ENCODE peak calls at places on chromosomes 16 and 17, in seven cellular contexts. M is A549, T is mammary epithelial cell, A is OCI-LY7, K is fibroblast of lung, S is HCT116, F is GM23338. H is an unnamed sample.

GRCh38 chr17:65572581-65573282 is 11.3 kb upstream of the AXIN2 start:
- DNase-seq in T (no peak), M (no peak), S (no peak), A (no peak), K (no peak), F (peak; percentile 98), H (no peak)

GRCh38 chr16:11679250-11679649 is 11.0 kb downstream of the SNN start:
- DNase-seq in K (no peak), T (no peak), M (no peak), S (no peak), F (no peak), A (no peak), H (no peak)

GRCh38 chr17:76710863-76711611 is at the start of gene MXRA7:
- DNase-seq in S (no peak), M (peak; percentile 78), A (peak; percentile 60), T (peak; percentile 66), F (peak; percentile 80), K (peak; percentile 67), H (peak; percentile 89)

GRCh38 chr16:11390573-11391495 is 45.6 kb downstream of the RMI2 start:
- DNase-seq in S (no peak), K (no peak), A (no peak), M (no peak), T (no peak), F (no peak), H (peak; percentile 23)

GRCh38 chr17:1720856-1721386 is 3.6 kb upstream of the WDR81 start:
- DNase-seq in S (peak; percentile 61), F (peak; percentile 77), K (peak; percentile 41), A (peak; percentile 77), T (peak; percentile 48), M (peak; percentile 56), H (peak; percentile 73)

GRCh38 chr16:67939507-67940435 is 3.1 kb upstream of the PSMB10 start:
- DNase-seq in M (no peak), K (no peak), A (peak; percentile 28), S (no peak), T (no peak), F (no peak), H (no peak)

GRCh38 chr17:7107012-7107754 is 7.4 kb downstream of the ASGR2 start:
- DNase-seq in M (no peak), A (no peak), S (no peak), K (no peak), F (no peak), T (no peak), H (no peak)

GRCh38 chr17:40020146-40020545 is 4.9 kb downstream of the CSF3 start:
- DNase-seq in M (no peak), F (no peak), K (no peak), A (no peak), S (no peak), T (no peak), H (no peak)

GRCh38 chr17:49546546-49547535 is 28.8 kb upstream of the NXPH3 start:
- DNase-seq in A (no peak), T (no peak), M (no peak), K (no peak), S (no peak), F (no peak), H (peak; percentile 3)

GRCh38 chr16:88922826-88923410 is 54.1 kb downstream of the CBFA2T3 start:
- DNase-seq in T (no peak), M (no peak), F (no peak), S (no peak), A (no peak), K (no peak), H (no peak)

GRCh38 chr17:44353656-44354331 is 8.7 kb downstream of the GRN start:
- DNase-seq in S (no peak), M (no peak), K (no peak), T (no peak), A (no peak), F (peak; percentile 64), H (peak; percentile 73)

GRCh38 chr17:13162361-13162760 is 144.5 kb upstream of the ELAC2 start:
- DNase-seq in M (no peak), F (no peak), A (no peak), S (no peak), T (no peak), K (no peak), H (no peak)

GRCh38 chr17:6497496-6498221 is 53.4 kb downstream of the PIMREG start:
- DNase-seq in S (no peak), A (no peak), F (peak; percentile 40), M (no peak), K (no peak), T (no peak), H (no peak)

GRCh38 chr17:38543403-38544174 is 62.2 kb downstream of the SRCIN1 start:
- DNase-seq in A (no peak), K (no peak), S (no peak), T (no peak), F (no peak), M (no peak), H (no peak)

GRCh38 chr17:74746922-74747321 is 1.5 kb upstream of the NHERF1 start:
- DNase-seq in F (no peak), A (no peak), M (no peak), S (no peak), K (no peak), T (no peak), H (peak; percentile 63)

GRCh38 chr17:17150450-17150804 is 55.7 kb downstream of the PLD6 start:
- DNase-seq in A (no peak), K (no peak), T (no peak), F (no peak), S (no peak), M (no peak), H (no peak)

GRCh38 chr17:17420035-17420434 is 56.8 kb upstream of the MED9 start:
- DNase-seq in F (no peak), T (no peak), K (no peak), A (no peak), M (no peak), S (no peak), H (no peak)

GRCh38 chr16:55000595-55000994 is 69.9 kb downstream of the IRX5 start:
- DNase-seq in S (no peak), K (peak; percentile 52), F (no peak), M (no peak), A (no peak), T (peak; percentile 16), H (peak; percentile 28)

GRCh38 chr17:2362881-2363280 is 25.6 kb downstream of the SGSM2 start:
- DNase-seq in T (no peak), M (no peak), S (no peak), F (no peak), K (no peak), A (no peak), H (no peak)

GRCh38 chr17:72385482-72385881 is 264.7 kb downstream of the SOX9 start:
- DNase-seq in M (no peak), K (no peak), A (no peak), F (no peak), S (no peak), T (no peak), H (no peak)

GRCh38 chr17:46817151-46817900 is 1.2 kb downstream of the WNT3 start:
- DNase-seq in A (no peak), K (no peak), T (no peak), M (no peak), S (no peak), F (peak; percentile 44), H (no peak)

GRCh38 chr16:61721561-61721960 is 314.7 kb downstream of the CDH8 start:
- DNase-seq in F (no peak), K (no peak), A (no peak), S (no peak), M (no peak), T (no peak), H (no peak)

GRCh38 chr17:50989149-50989548 is 123.0 kb upstream of the TOB1 start:
- DNase-seq in A (no peak), K (no peak), F (no peak), M (no peak), T (no peak), S (no peak), H (no peak)

GRCh38 chr17:29610395-29610794 is 12.3 kb downstream of the CORO6 start:
- DNase-seq in M (no peak), A (no peak), T (no peak), K (no peak), S (no peak), F (no peak), H (no peak)

GRCh38 chr17:71496552-71496951 is 624.3 kb upstream of the SOX9 start:
- DNase-seq in F (no peak), M (no peak), A (no peak), S (no peak), T (no peak), K (peak; percentile 62), H (no peak)

DNA sequence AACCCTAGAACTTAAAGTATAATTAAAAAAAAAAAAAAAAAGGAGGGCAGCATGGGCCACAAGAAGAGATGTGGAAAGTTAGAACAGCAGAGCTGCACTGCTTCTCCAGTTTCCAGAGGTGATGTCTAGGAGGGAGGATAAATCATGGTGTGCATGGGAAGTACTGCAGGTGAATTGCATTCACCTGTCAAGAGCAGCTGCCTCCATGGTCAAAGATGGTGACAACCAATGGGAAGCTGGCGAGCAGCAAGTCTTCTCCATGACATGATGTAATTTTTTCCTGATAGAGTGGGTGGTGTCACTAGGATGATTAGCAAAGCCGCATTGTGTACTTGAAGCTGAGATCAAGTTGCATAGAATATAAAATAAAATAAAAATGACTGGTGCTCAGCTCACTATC is 95.6 kb upstream of the HS3ST4 start:
- DNase-seq in S (no peak), T (no peak), M (no peak), A (no peak), F (no peak), K (no peak), H (no peak)
- H3K4me2 ChIP-seq in S (no peak overlapping the region), T (no peak overlapping the region), M (no peak overlapping the region), A (no peak overlapping the region), F (no peak overlapping the region), K (no peak overlapping the region), H (no peak overlapping the region)

GRCh38 chr17:59372138-59372751 is 40.8 kb downstream of the YPEL2 start:
- DNase-seq in K (peak; percentile 84), A (peak; percentile 71), T (no peak), S (no peak), F (no peak), M (no peak), H (peak; percentile 50)
- H3K4me2 ChIP-seq in K (peak overlapping the region; percentile 25), A (peak overlapping the region; percentile 71), T (no peak overlapping the region), S (peak overlapping the region; percentile 18), F (no peak overlapping the region), M (peak overlapping the region; percentile 7), H (peak overlapping the region; percentile 35)

GRCh38 chr17:8149419-8150193 is 2.6 kb downstream of the PER1 start:
- DNase-seq in M (no peak), S (no peak), T (no peak), A (no peak), K (no peak), F (no peak), H (no peak)
- H3K4me2 ChIP-seq in M (no peak overlapping the region), S (no peak overlapping the region), T (no peak overlapping the region), A (no peak overlapping the region), K (no peak overlapping the region), F (no peak overlapping the region), H (no peak overlapping the region)

GRCh38 chr17:670286-670685 is 44.4 kb downstream of the VPS53 start:
- DNase-seq in S (no peak), K (no peak), M (no peak), T (no peak), F (no peak), A (no peak), H (no peak)

GRCh38 chr17:671076-671762 is 43.4 kb downstream of the VPS53 start:
- DNase-seq in M (no peak), S (no peak), K (no peak), F (no peak), A (no peak), T (no peak), H (no peak)

GRCh38 chr17:676060-676745 is 38.4 kb downstream of the VPS53 start:
- DNase-seq in K (peak; percentile 85), A (no peak), F (no peak), M (no peak), S (no peak), T (no peak), H (no peak)

GRCh38 chr17:676965-677364 is 37.7 kb downstream of the VPS53 start:
- DNase-seq in T (no peak), M (no peak), K (no peak), A (no peak), S (no peak), F (no peak), H (no peak)

GRCh38 chr17:673200-673681 is 41.4 kb downstream of the VPS53 start:
- DNase-seq in F (peak; percentile 93), A (no peak), M (no peak), K (peak; percentile 83), S (no peak), T (no peak), H (peak; percentile 15)
- H3K4me2 ChIP-seq in F (no peak overlapping the region), A (no peak overlapping the region), M (no peak overlapping the region), K (no peak overlapping the region), S (no peak overlapping the region), T (no peak overlapping the region), H (peak overlapping the region; percentile 48)

H was measured in hepatocyte.